ENCODE peak calls at places on chromosomes 3 and 15, in four cellular contexts. One of them, this sample, is unnamed.

GRCh38 chr3:31968927-31969418 is 12.1 kb downstream of the OSBPL10 start:
- DNase-seq in body of pancreas: no peak
- DNase-seq in heart left ventricle: no peak
- DNase-seq in choroid plexus epithelial cell: peak
- DNase-seq in this sample: peak

GRCh38 chr3:187740446-187741399 is 4.5 kb downstream of the BCL6 start:
- DNase-seq in body of pancreas: peak
- DNase-seq in choroid plexus epithelial cell: peak
- DNase-seq in heart left ventricle: peak
- DNase-seq in this sample: peak

GRCh38 chr3:121998030-121998580 is 23.9 kb downstream of the ILDR1 start:
- DNase-seq in body of pancreas: no peak
- DNase-seq in choroid plexus epithelial cell: peak
- DNase-seq in heart left ventricle: no peak
- DNase-seq in this sample: peak

GRCh38 chr3:126763035-126763434 is 59.0 kb downstream of the CHCHD6 start:
- DNase-seq in choroid plexus epithelial cell: no peak
- DNase-seq in body of pancreas: no peak
- DNase-seq in heart left ventricle: no peak
- DNase-seq in this sample: no peak

GRCh38 chr3:24156466-24156865 is 211.4 kb downstream of the NR1D2 start:
- DNase-seq in heart left ventricle: no peak
- DNase-seq in choroid plexus epithelial cell: peak
- DNase-seq in body of pancreas: no peak
- DNase-seq in this sample: peak

GRCh38 chr15:79233236-79233635 is 49.3 kb upstream of the ANKRD34C start:
- DNase-seq in body of pancreas: no peak
- DNase-seq in heart left ventricle: no peak
- DNase-seq in choroid plexus epithelial cell: no peak
- DNase-seq in this sample: no peak

GRCh38 chr15:40764766-40765136 is 883 bp downstream of the GCHFR start:
- DNase-seq in body of pancreas: no peak
- DNase-seq in choroid plexus epithelial cell: peak
- DNase-seq in heart left ventricle: no peak
- DNase-seq in this sample: no peak

GRCh38 chr3:50617096-50617791 is at the start of gene MAPKAPK3:
- DNase-seq in heart left ventricle: peak
- DNase-seq in body of pancreas: peak
- DNase-seq in choroid plexus epithelial cell: no peak
- DNase-seq in this sample: no peak

GRCh38 chr15:60179786-60180391 is 175.8 kb downstream of the FOXB1 start:
- DNase-seq in heart left ventricle: no peak
- DNase-seq in body of pancreas: peak
- DNase-seq in choroid plexus epithelial cell: peak
- DNase-seq in this sample: peak

GRCh38 chr15:50911001-50911400 is 2.5 kb downstream of the AP4E1 start:
- DNase-seq in body of pancreas: no peak
- DNase-seq in heart left ventricle: no peak
- DNase-seq in choroid plexus epithelial cell: peak
- DNase-seq in this sample: no peak

GRCh38 chr15:66834863-66835557 is 133.0 kb downstream of the SMAD6 start:
- DNase-seq in choroid plexus epithelial cell: no peak
- DNase-seq in heart left ventricle: no peak
- DNase-seq in body of pancreas: no peak
- DNase-seq in this sample: no peak

GRCh38 chr15:27694506-27695077 is 404.5 kb downstream of the OCA2 start:
- DNase-seq in heart left ventricle: no peak
- DNase-seq in choroid plexus epithelial cell: peak
- DNase-seq in body of pancreas: no peak
- DNase-seq in this sample: no peak

GRCh38 chr3:185825639-185826481 is 1.0 kb upstream of the IGF2BP2 start:
- DNase-seq in body of pancreas: peak
- DNase-seq in heart left ventricle: peak
- DNase-seq in choroid plexus epithelial cell: peak
- DNase-seq in this sample: no peak

GRCh38 chr15:63212050-63212973 is 22.9 kb downstream of the RAB8B start:
- DNase-seq in body of pancreas: no peak
- DNase-seq in heart left ventricle: no peak
- DNase-seq in choroid plexus epithelial cell: peak
- DNase-seq in this sample: peak

GRCh38 chr3:26058774-26059455 is 269.0 kb downstream of the OXSM start:
- DNase-seq in body of pancreas: no peak
- DNase-seq in choroid plexus epithelial cell: no peak
- DNase-seq in heart left ventricle: no peak
- DNase-seq in this sample: no peak

GRCh38 chr15:97654677-97655076 is 305.8 kb upstream of the ARRDC4 start:
- DNase-seq in body of pancreas: no peak
- DNase-seq in heart left ventricle: no peak
- DNase-seq in choroid plexus epithelial cell: no peak
- DNase-seq in this sample: no peak

GRCh38 chr15:69351333-69351732 is 52.6 kb downstream of the PAQR5 start:
- DNase-seq in body of pancreas: no peak
- DNase-seq in choroid plexus epithelial cell: no peak
- DNase-seq in heart left ventricle: no peak
- DNase-seq in this sample: no peak

GRCh38 chr15:32861741-32862140 is 143.9 kb downstream of the GREM1 start:
- DNase-seq in choroid plexus epithelial cell: peak
- DNase-seq in body of pancreas: peak
- DNase-seq in heart left ventricle: peak
- DNase-seq in this sample: no peak

GRCh38 chr3:44962606-44963393 is 13.2 kb downstream of the ZDHHC3 start:
- DNase-seq in choroid plexus epithelial cell: peak
- DNase-seq in body of pancreas: no peak
- DNase-seq in heart left ventricle: no peak
- DNase-seq in this sample: no peak

GRCh38 chr3:114318295-114318694 is 24.5 kb downstream of the TIGIT start:
- DNase-seq in choroid plexus epithelial cell: no peak
- DNase-seq in heart left ventricle: no peak
- DNase-seq in body of pancreas: no peak
- DNase-seq in this sample: no peak

GRCh38 chr15:63939531-63940130 is 105.9 kb upstream of the HERC1 start:
- DNase-seq in heart left ventricle: no peak
- DNase-seq in body of pancreas: peak
- DNase-seq in choroid plexus epithelial cell: peak
- DNase-seq in this sample: peak

GRCh38 chr15:44157679-44158078 is 37.4 kb downstream of the FRMD5 start:
- DNase-seq in heart left ventricle: no peak
- DNase-seq in choroid plexus epithelial cell: peak
- DNase-seq in body of pancreas: no peak
- DNase-seq in this sample: peak

GRCh38 chr3:112647122-112647521 is 6.2 kb upstream of the CCDC80 start:
- DNase-seq in choroid plexus epithelial cell: peak
- DNase-seq in body of pancreas: no peak
- DNase-seq in heart left ventricle: no peak
- DNase-seq in this sample: no peak

GRCh38 chr3:51340311-51340829 is 44.7 kb upstream of the MANF start:
- DNase-seq in choroid plexus epithelial cell: peak
- DNase-seq in body of pancreas: no peak
- DNase-seq in heart left ventricle: no peak
- DNase-seq in this sample: peak

GRCh38 chr3:159059395-159059794 is 257.5 kb downstream of the MFSD1 start:
- DNase-seq in body of pancreas: no peak
- DNase-seq in heart left ventricle: no peak
- DNase-seq in choroid plexus epithelial cell: no peak
- DNase-seq in this sample: no peak

GRCh38 chr15:29728418-29728817 is 93.8 kb downstream of the TJP1 start:
- DNase-seq in choroid plexus epithelial cell: no peak
- DNase-seq in body of pancreas: no peak
- DNase-seq in heart left ventricle: no peak
- DNase-seq in this sample: no peak

GRCh38 chr3:144067059-144067458 is 95.4 kb downstream of the DIPK2A start:
- DNase-seq in choroid plexus epithelial cell: no peak
- DNase-seq in body of pancreas: no peak
- DNase-seq in heart left ventricle: no peak
- DNase-seq in this sample: no peak

GRCh38 chr3:56404884-56405283 is 63.4 kb downstream of the ERC2 start:
- DNase-seq in body of pancreas: no peak
- DNase-seq in choroid plexus epithelial cell: no peak
- DNase-seq in heart left ventricle: no peak
- DNase-seq in this sample: no peak

GRCh38 chr3:125045965-125046364 is 9.8 kb downstream of the HEG1 start:
- DNase-seq in choroid plexus epithelial cell: peak
- DNase-seq in heart left ventricle: no peak
- DNase-seq in body of pancreas: no peak
- DNase-seq in this sample: no peak

GRCh38 chr3:105867690-105868449 is 942 bp downstream of the CBLB start:
- DNase-seq in heart left ventricle: no peak
- DNase-seq in body of pancreas: peak
- DNase-seq in choroid plexus epithelial cell: peak
- DNase-seq in this sample: no peak

GRCh38 chr3:189962466-189962865 is 158.2 kb downstream of the P3H2 start:
- DNase-seq in choroid plexus epithelial cell: no peak
- DNase-seq in heart left ventricle: no peak
- DNase-seq in body of pancreas: no peak
- DNase-seq in this sample: no peak

GRCh38 chr3:105284876-105285275 is 81.8 kb upstream of the ALCAM start:
- DNase-seq in heart left ventricle: no peak
- DNase-seq in body of pancreas: no peak
- DNase-seq in choroid plexus epithelial cell: no peak
- DNase-seq in this sample: no peak

GRCh38 chr3:148146947-148147346 is 550.8 kb upstream of the AGTR1 start:
- DNase-seq in heart left ventricle: no peak
- DNase-seq in body of pancreas: no peak
- DNase-seq in choroid plexus epithelial cell: peak
- DNase-seq in this sample: peak

GRCh38 chr15:77964193-77964592 is 113.3 kb downstream of the TBC1D2B start:
- DNase-seq in body of pancreas: no peak
- DNase-seq in heart left ventricle: no peak
- DNase-seq in choroid plexus epithelial cell: no peak
- DNase-seq in this sample: no peak

GRCh38 chr15:77959094-77959879 is 118.2 kb downstream of the TBC1D2B start:
- DNase-seq in body of pancreas: peak
- DNase-seq in choroid plexus epithelial cell: peak
- DNase-seq in heart left ventricle: peak
- DNase-seq in this sample: peak
- H3K4me3 ChIP-seq in body of pancreas: no peak
- H3K4me3 ChIP-seq in choroid plexus epithelial cell: peak
- H3K4me3 ChIP-seq in heart left ventricle: no peak
- H3K4me3 ChIP-seq in this sample: peak

DNA sequence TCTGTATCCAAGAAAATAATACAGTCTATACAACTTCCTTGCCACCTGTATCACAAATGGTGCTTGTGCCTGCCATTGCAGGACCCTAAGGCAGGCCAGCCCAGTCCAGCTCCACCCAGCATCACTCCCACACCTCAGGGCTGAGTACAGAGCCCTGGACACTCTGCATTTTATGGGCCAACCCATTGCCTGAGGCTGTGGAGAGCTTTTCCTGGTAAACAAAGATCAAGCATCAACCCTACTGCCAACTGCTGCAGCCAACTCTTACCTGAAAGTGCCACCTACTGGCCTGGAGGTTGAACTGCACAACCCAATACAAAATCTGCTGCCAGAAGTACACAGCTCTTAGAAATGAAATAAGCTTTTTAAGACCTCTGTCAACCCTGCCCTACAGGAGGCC is 1082.2 kb downstream of the NAALADL2 start:
- DNase-seq in body of pancreas: no peak
- DNase-seq in heart left ventricle: no peak
- DNase-seq in choroid plexus epithelial cell: peak
- DNase-seq in this sample: no peak
- TF ChIP-seq CTCF in body of pancreas: no peak
- TF ChIP-seq CTCF in heart left ventricle: no peak
- TF ChIP-seq CTCF in choroid plexus epithelial cell: peak
- TF ChIP-seq CTCF in this sample: peak

GRCh38 chr3:22372292-22372949 is 621.4 kb upstream of the ZNF385D start:
- DNase-seq in heart left ventricle: peak
- DNase-seq in body of pancreas: peak
- DNase-seq in choroid plexus epithelial cell: no peak
- DNase-seq in this sample: no peak
- H3K4me3 ChIP-seq in heart left ventricle: peak
- H3K4me3 ChIP-seq in body of pancreas: no peak
- H3K4me3 ChIP-seq in choroid plexus epithelial cell: peak
- H3K4me3 ChIP-seq in this sample: no peak

DNA sequence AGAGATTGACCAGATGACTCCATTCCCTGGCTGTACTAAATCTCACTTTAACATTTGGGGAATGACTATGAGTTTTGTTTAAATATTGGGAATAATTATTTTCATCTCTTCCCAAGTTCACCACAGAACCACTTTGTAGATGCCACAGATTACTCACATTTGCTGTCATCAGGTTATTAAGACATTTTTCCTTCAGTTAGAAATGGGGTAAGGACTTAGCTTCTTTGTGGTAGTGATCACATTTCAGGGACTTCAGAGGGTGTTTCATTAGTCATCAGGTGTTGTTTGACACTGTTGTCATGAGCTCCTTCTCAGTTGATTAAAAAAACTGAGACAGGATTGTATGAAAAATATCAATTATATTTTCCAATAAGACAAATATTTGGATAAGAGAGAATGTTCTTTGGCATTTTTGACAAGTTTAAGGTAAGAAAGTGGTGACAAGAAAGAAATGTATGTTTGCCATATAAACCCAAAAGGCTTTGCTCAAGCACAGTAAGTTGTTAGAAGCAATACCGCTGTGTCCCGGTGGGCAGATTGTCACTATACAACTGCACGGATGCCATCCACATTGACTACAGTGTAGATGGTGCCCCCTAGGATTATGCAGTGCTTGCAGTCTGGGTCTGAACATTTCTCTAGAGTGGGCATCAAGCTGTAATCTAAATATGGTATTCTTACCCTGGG is 22.3 kb downstream of the FBXL2 start:
- DNase-seq in body of pancreas: no peak
- DNase-seq in heart left ventricle: no peak
- DNase-seq in choroid plexus epithelial cell: peak
- DNase-seq in this sample: no peak
- TF ChIP-seq CTCF in body of pancreas: no peak
- TF ChIP-seq CTCF in heart left ventricle: no peak
- TF ChIP-seq CTCF in choroid plexus epithelial cell: no peak
- TF ChIP-seq CTCF in this sample: no peak

This sample was measured in HFF-Myc.